ENCODE peak calls at places on chromosomes 1 and 21, in nine cellular contexts. A is HFFc6; K is stimulated activated CD4-positive, alpha-beta T cell treated with anti-CD3 and anti-CD28 coated beads, Interleukin-4, amount 100 ng/mL, for 4 hours; W is activated CD8-positive, alpha-beta memory T cell treated with anti-CD3 and anti-CD28 coated beads, Interleukin-2, amount 50 U/mL, for 48 hours; B is activated naive CD4-positive, alpha-beta T cell; I is HT1080; Q is small intestine; J is naive thymus-derived CD8-positive, alpha-beta T cell; U is CD8-positive, alpha-beta T cell. V is an unnamed sample.

GRCh38 chr1:145892486-145893087 is 6.9 kb upstream of the ANKRD35 start:
- DNase-seq in A (peak), K (no peak), W (no peak), B (no peak), I (no peak), Q (no peak), J (no peak), U (no peak), V (no peak)

GRCh38 chr1:1039145-1039910 is 19.4 kb downstream of the AGRN start:
- DNase-seq in A (no peak), K (no peak), W (no peak), B (no peak), I (no peak), Q (no peak), J (no peak), U (no peak), V (no peak)

GRCh38 chr1:26163684-26164035 is 4.8 kb downstream of the FAM110D start:
- DNase-seq in A (no peak), K (no peak), W (no peak), B (no peak), I (no peak), Q (no peak), J (no peak), U (no peak), V (no peak)

GRCh38 chr1:151167116-151167515 is 1.2 kb downstream of the SCNM1 start:
- DNase-seq in A (no peak), K (no peak), W (no peak), B (no peak), I (no peak), Q (no peak), J (no peak), U (no peak), V (no peak)

GRCh38 chr1:196295766-196296165 is 312.5 kb downstream of the KCNT2 start:
- DNase-seq in A (no peak), K (no peak), W (no peak), B (no peak), I (no peak), Q (no peak), J (no peak), U (no peak), V (no peak)

GRCh38 chr1:14347186-14347585 is 251.3 kb upstream of the KAZN start:
- DNase-seq in A (no peak), K (no peak), W (no peak), B (no peak), I (no peak), Q (no peak), J (no peak), U (no peak), V (no peak)

GRCh38 chr1:89815611-89816010 is 5.2 kb upstream of the LRRC8D start:
- DNase-seq in A (no peak), K (no peak), W (no peak), B (no peak), I (no peak), Q (no peak), J (no peak), U (no peak), V (no peak)

GRCh38 chr1:185733818-185734709 is at the start of gene HMCN1:
- DNase-seq in A (peak), K (peak), W (peak), B (no peak), I (peak), Q (peak), J (peak), U (no peak), V (peak)

GRCh38 chr1:16986596-16987361 is 6.4 kb upstream of the MFAP2 start:
- DNase-seq in A (no peak), K (no peak), W (no peak), B (no peak), I (no peak), Q (no peak), J (no peak), U (no peak), V (no peak)

GRCh38 chr1:248863011-248863881 is 4.4 kb upstream of the ZNF692 start:
- DNase-seq in A (peak), K (peak), W (peak), B (peak), I (peak), Q (peak), J (peak), U (peak), V (peak)

GRCh38 chr1:166164995-166165660 is 1.7 kb downstream of the FAM78B start:
- DNase-seq in A (no peak), K (peak), W (peak), B (no peak), I (peak), Q (peak), J (no peak), U (no peak), V (no peak)

GRCh38 chr1:116997666-116998065 is 3.9 kb upstream of the CD101 start:
- DNase-seq in A (no peak), K (no peak), W (no peak), B (no peak), I (peak), Q (no peak), J (no peak), U (no peak), V (no peak)

GRCh38 chr1:44784094-44785026 is 3.6 kb downstream of the BEST4 start:
- DNase-seq in A (no peak), K (no peak), W (peak), B (no peak), I (no peak), Q (peak), J (no peak), U (peak), V (no peak)

GRCh38 chr1:102942324-102942723 is 166.0 kb downstream of the COL11A1 start:
- DNase-seq in A (peak), K (no peak), W (no peak), B (no peak), I (no peak), Q (no peak), J (no peak), U (no peak), V (no peak)

GRCh38 chr21:8991968-8992621 is 1529.3 kb upstream of the TPTE start:
- DNase-seq in A (no peak), K (no peak), W (no peak), B (no peak), I (no peak), Q (no peak), J (no peak), U (no peak), V (no peak)

GRCh38 chr1:5765465-5765864 is 226.8 kb downstream of the NPHP4 start:
- DNase-seq in A (no peak), K (no peak), W (no peak), B (no peak), I (no peak), Q (no peak), J (no peak), U (no peak), V (no peak)

GRCh38 chr1:9143250-9143649 is 14.3 kb upstream of the GPR157 start:
- DNase-seq in A (peak), K (no peak), W (no peak), B (no peak), I (peak), Q (no peak), J (no peak), U (no peak), V (no peak)

GRCh38 chr1:56715161-56715560 is 70.0 kb downstream of the PRKAA2 start:
- DNase-seq in A (peak), K (no peak), W (no peak), B (no peak), I (peak), Q (no peak), J (no peak), U (no peak), V (no peak)

GRCh38 chr1:214574598-214575411 is 23.4 kb upstream of the PTPN14 start:
- DNase-seq in A (no peak), K (no peak), W (no peak), B (no peak), I (no peak), Q (no peak), J (no peak), U (no peak), V (no peak)

GRCh38 chr1:197469620-197470210 is 201.7 kb downstream of the CRB1 start:
- DNase-seq in A (no peak), K (no peak), W (no peak), B (no peak), I (no peak), Q (no peak), J (no peak), U (no peak), V (peak)

GRCh38 chr1:155553349-155553748 is 9.3 kb downstream of the ASH1L start:
- DNase-seq in A (no peak), K (no peak), W (no peak), B (no peak), I (no peak), Q (no peak), J (no peak), U (no peak), V (no peak)

GRCh38 chr1:38858833-38859560 is 575 bp downstream of the RRAGC start:
- DNase-seq in A (peak), K (peak), W (peak), B (no peak), I (peak), Q (peak), J (peak), U (peak), V (no peak)

GRCh38 chr1:193355179-193355578 is 168.8 kb upstream of the B3GALT2 start:
- DNase-seq in A (peak), K (no peak), W (no peak), B (no peak), I (peak), Q (peak), J (no peak), U (no peak), V (peak)

GRCh38 chr1:234970371-234970730 is 158.3 kb downstream of the TOMM20 start:
- DNase-seq in A (no peak), K (no peak), W (peak), B (no peak), I (no peak), Q (no peak), J (no peak), U (no peak), V (no peak)

GRCh38 chr1:213414901-213415300 is 363.9 kb downstream of the RPS6KC1 start:
- DNase-seq in A (no peak), K (no peak), W (no peak), B (no peak), I (no peak), Q (no peak), J (no peak), U (no peak), V (no peak)

GRCh38 chr1:86507935-86508582 is 38.8 kb upstream of the CLCA4 start:
- DNase-seq in A (peak), K (no peak), W (no peak), B (no peak), I (peak), Q (no peak), J (no peak), U (no peak), V (peak)

GRCh38 chr1:79188371-79188770 is 181.8 kb upstream of the ADGRL4 start:
- DNase-seq in A (peak), K (no peak), W (no peak), B (no peak), I (peak), Q (no peak), J (no peak), U (no peak), V (no peak)

GRCh38 chr1:248841702-248842395 is 3.8 kb downstream of the ZNF672 start:
- DNase-seq in A (peak), K (no peak), W (no peak), B (no peak), I (peak), Q (peak), J (no peak), U (no peak), V (no peak)

GRCh38 chr1:59678809-59679228 is 135.9 kb upstream of the HOOK1 start:
- DNase-seq in A (peak), K (no peak), W (no peak), B (no peak), I (peak), Q (no peak), J (no peak), U (no peak), V (no peak)

GRCh38 chr1:207803678-207804077 is 51.8 kb downstream of the CD46 start:
- DNase-seq in A (no peak), K (no peak), W (no peak), B (no peak), I (no peak), Q (no peak), J (no peak), U (no peak), V (no peak)

GRCh38 chr21:38567577-38568360 is 69.5 kb upstream of the ERG start:
- DNase-seq in A (peak), K (no peak), W (no peak), B (no peak), I (peak), Q (no peak), J (no peak), U (no peak), V (no peak)

GRCh38 chr1:7207875-7208646 is 422.8 kb downstream of the CAMTA1 start:
- DNase-seq in A (peak), K (no peak), W (peak), B (no peak), I (peak), Q (peak), J (no peak), U (no peak), V (peak)

GRCh38 chr1:190172636-190173410 is 304.8 kb downstream of the BRINP3 start:
- DNase-seq in A (no peak), K (no peak), W (no peak), B (no peak), I (no peak), Q (no peak), J (no peak), U (no peak), V (no peak)

V was measured in DMS153.